ENCODE peak calls at places on chromosomes 2 and 18, in ten cellular contexts. G, E, R, V, P, F, B, D, Q and W are unnamed samples.

GRCh38 chr2:9112079-9112721 is 94.4 kb upstream of the ASAP2 start:
- DNase-seq in G (peak), E (no peak), R (peak), V (no peak), P (no peak), F (no peak), B (peak), D (peak), Q (no peak), W (peak)

GRCh38 chr2:175807031-175807873 is 194.8 kb downstream of the LNPK start:
- DNase-seq in G (no peak), E (no peak), R (peak), V (no peak), P (no peak), F (no peak), B (no peak), D (no peak), Q (no peak), W (no peak)

GRCh38 chr18:4125246-4125938 is 329.7 kb downstream of the DLGAP1 start:
- DNase-seq in G (peak), E (no peak), R (no peak), V (peak), P (no peak), F (no peak), B (no peak), D (no peak), Q (no peak), W (no peak)

GRCh38 chr2:9638532-9638931 is 7.7 kb upstream of the YWHAQ start:
- DNase-seq in G (peak), E (peak), R (peak), V (no peak), P (no peak), F (no peak), B (peak), D (peak), Q (no peak), W (no peak)

GRCh38 chr2:212176151-212176550 is 362.5 kb downstream of the ERBB4 start:
- DNase-seq in G (no peak), E (no peak), R (no peak), V (no peak), P (no peak), F (no peak), B (no peak), D (no peak), Q (no peak), W (no peak)

GRCh38 chr2:36379710-36380448 is 24.3 kb downstream of the CRIM1 start:
- DNase-seq in G (no peak), E (no peak), R (peak), V (no peak), P (no peak), F (no peak), B (no peak), D (peak), Q (no peak), W (no peak)

GRCh38 chr2:45450633-45451032 is 160.4 kb downstream of the SRBD1 start:
- DNase-seq in G (no peak), E (no peak), R (no peak), V (no peak), P (no peak), F (no peak), B (no peak), D (no peak), Q (no peak), W (no peak)

GRCh38 chr2:8334866-8335325 is 347.0 kb upstream of the ID2 start:
- DNase-seq in G (no peak), E (no peak), R (no peak), V (no peak), P (no peak), F (no peak), B (peak), D (no peak), Q (no peak), W (no peak)

GRCh38 chr2:227043981-227044380 is 120.0 kb downstream of the COL4A4 start:
- DNase-seq in G (no peak), E (no peak), R (no peak), V (no peak), P (no peak), F (no peak), B (no peak), D (no peak), Q (no peak), W (no peak)

GRCh38 chr18:3012306-3012919 is 531 bp downstream of the LPIN2 start:
- DNase-seq in G (peak), E (peak), R (peak), V (no peak), P (no peak), F (peak), B (peak), D (peak), Q (peak), W (peak)

GRCh38 chr18:56825312-56825711 is 174.2 kb downstream of the WDR7 start:
- DNase-seq in G (no peak), E (no peak), R (no peak), V (no peak), P (no peak), F (no peak), B (no peak), D (no peak), Q (no peak), W (no peak)

GRCh38 chr2:27855476-27855875 is 34.7 kb downstream of the RBKS start:
- DNase-seq in G (peak), E (no peak), R (peak), V (no peak), P (no peak), F (no peak), B (no peak), D (peak), Q (no peak), W (no peak)

GRCh38 chr2:107412209-107412904 is 414.3 kb upstream of the RGPD4 start:
- DNase-seq in G (peak), E (no peak), R (peak), V (no peak), P (no peak), F (no peak), B (no peak), D (no peak), Q (no peak), W (no peak)

GRCh38 chr2:73776869-73777519 is 2.9 kb downstream of the DUSP11 start:
- DNase-seq in G (no peak), E (no peak), R (peak), V (no peak), P (no peak), F (no peak), B (peak), D (peak), Q (no peak), W (no peak)

GRCh38 chr2:141438536-141438935 is 692.3 kb downstream of the LRP1B start:
- DNase-seq in G (no peak), E (no peak), R (no peak), V (no peak), P (no peak), F (no peak), B (no peak), D (peak), Q (no peak), W (no peak)

GRCh38 chr2:151945602-151946001 is 117.4 kb upstream of the ARL5A start:
- DNase-seq in G (no peak), E (no peak), R (no peak), V (no peak), P (no peak), F (no peak), B (no peak), D (no peak), Q (no peak), W (no peak)

GRCh38 chr2:14558382-14558919 is 74.1 kb upstream of the LRATD1 start:
- DNase-seq in G (no peak), E (no peak), R (no peak), V (no peak), P (no peak), F (no peak), B (no peak), D (peak), Q (no peak), W (no peak)

GRCh38 chr18:74281011-74281638 is 10.6 kb downstream of the CYB5A start:
- DNase-seq in G (no peak), E (no peak), R (no peak), V (no peak), P (no peak), F (no peak), B (no peak), D (no peak), Q (no peak), W (no peak)

GRCh38 chr2:226915846-226916360 is 80.0 kb downstream of the RHBDD1 start:
- DNase-seq in G (peak), E (no peak), R (peak), V (no peak), P (no peak), F (no peak), B (no peak), D (no peak), Q (no peak), W (no peak)

GRCh38 chr2:70730730-70731129 is 37.3 kb downstream of the ADD2 start:
- DNase-seq in G (no peak), E (no peak), R (no peak), V (no peak), P (no peak), F (no peak), B (no peak), D (no peak), Q (no peak), W (no peak)

GRCh38 chr2:118046628-118047210 is 32.8 kb upstream of the CCDC93 start:
- DNase-seq in G (peak), E (no peak), R (peak), V (no peak), P (peak), F (no peak), B (peak), D (peak), Q (no peak), W (no peak)

GRCh38 chr2:122072666-122073065 is 317.2 kb downstream of the TSN start:
- DNase-seq in G (peak), E (no peak), R (peak), V (no peak), P (no peak), F (no peak), B (no peak), D (peak), Q (no peak), W (no peak)

GRCh38 chr18:50924372-50924771 is 43.5 kb upstream of the ELAC1 start:
- DNase-seq in G (peak), E (no peak), R (peak), V (no peak), P (no peak), F (no peak), B (no peak), D (no peak), Q (no peak), W (no peak)

GRCh38 chr2:63486861-63487290 is 101.4 kb downstream of the WDPCP start:
- DNase-seq in G (no peak), E (no peak), R (no peak), V (no peak), P (no peak), F (no peak), B (no peak), D (no peak), Q (no peak), W (no peak)

GRCh38 chr18:68299906-68300305 is 415.0 kb downstream of the TMX3 start:
- DNase-seq in G (no peak), E (no peak), R (no peak), V (no peak), P (no peak), F (no peak), B (no peak), D (peak), Q (no peak), W (no peak)

GRCh38 chr2:59277656-59278055 is 1036.5 kb upstream of the FANCL start:
- DNase-seq in G (no peak), E (no peak), R (no peak), V (no peak), P (no peak), F (no peak), B (no peak), D (peak), Q (no peak), W (no peak)

GRCh38 chr2:8475349-8476045 is 206.4 kb upstream of the ID2 start:
- DNase-seq in G (no peak), E (no peak), R (no peak), V (no peak), P (no peak), F (no peak), B (no peak), D (peak), Q (no peak), W (no peak)